ENCODE peak calls at places on chromosomes 11 and 22, in five cellular contexts. Y is keratinocyte; E is CD8-positive, alpha-beta T cell; B is cardiac muscle cell; H is AG04450. K is an unnamed sample.

GRCh38 chr22:31343235-31344191 is 2.6 kb downstream of the PATZ1 start:
- DNase-seq in B (peak), E (no peak), Y (no peak), H (no peak), K (no peak)

GRCh38 chr22:21681566-21682370 is 16.0 kb downstream of the PPIL2 start:
- DNase-seq in E (no peak), Y (no peak), H (no peak), B (no peak), K (no peak)

GRCh38 chr11:119152604-119153003 is 3.8 kb downstream of the ABCG4 start:
- DNase-seq in H (no peak), Y (no peak), B (no peak), E (no peak), K (no peak)

GRCh38 chr11:121669422-121669821 is 216.7 kb upstream of the SORL1-AS1 start:
- DNase-seq in E (no peak), H (no peak), B (no peak), Y (no peak), K (no peak)

GRCh38 chr22:42763965-42764480 is 43.4 kb upstream of the A4GALT start:
- DNase-seq in Y (no peak), B (no peak), H (no peak), E (no peak), K (no peak)

GRCh38 chr22:23675502-23676415 is 15.1 kb upstream of the RGL4 start:
- DNase-seq in Y (no peak), H (no peak), B (no peak), E (no peak), K (no peak)

GRCh38 chr11:13440100-13440855 is 22.7 kb downstream of the BTBD10 start:
- DNase-seq in H (peak), Y (no peak), B (peak), E (no peak), K (peak)

GRCh38 chr11:86811637-86812321 is 11.4 kb downstream of the PRSS23 start:
- DNase-seq in E (no peak), B (no peak), H (peak), Y (no peak), K (peak)

GRCh38 chr22:40070701-40071100 is 75.9 kb downstream of the FAM83F start:
- DNase-seq in E (no peak), H (no peak), Y (no peak), B (peak), K (no peak)

GRCh38 chr22:47549741-47550340 is 787.4 kb downstream of the TBC1D22A start:
- DNase-seq in B (no peak), E (no peak), Y (no peak), H (no peak), K (no peak)

GRCh38 chr11:96204366-96204659 is 138.7 kb downstream of the MAML2 start:
- DNase-seq in Y (no peak), H (no peak), E (no peak), B (no peak), K (no peak)

GRCh38 chr22:42697542-42698013 is 23.1 kb downstream of the A4GALT start:
- DNase-seq in E (no peak), H (peak), B (peak), Y (peak), K (peak)

GRCh38 chr22:41445171-41446056 is 1.2 kb downstream of the TOB2 start:
- DNase-seq in H (no peak), E (peak), Y (no peak), B (peak), K (no peak)

GRCh38 chr22:38866399-38867123 is 5.5 kb downstream of the CBX6 start:
- DNase-seq in Y (no peak), H (no peak), E (no peak), B (no peak), K (no peak)

GRCh38 chr11:30917859-30918478 is 331.8 kb upstream of the MPPED2 start:
- DNase-seq in E (no peak), B (peak), Y (no peak), H (peak), K (peak)

GRCh38 chr22:50293441-50294318 is 13.8 kb downstream of the PLXNB2 start:
- DNase-seq in E (no peak), Y (no peak), H (no peak), B (peak), K (peak)

GRCh38 chr11:62217191-62217748 is 8.8 kb downstream of the SCGB2A1 start:
- DNase-seq in Y (no peak), E (no peak), H (no peak), B (peak), K (no peak)

GRCh38 chr11:66172146-66172545 is 96.3 kb upstream of the RAB1B start:
- DNase-seq in Y (no peak), B (no peak), E (no peak), H (peak), K (peak)

GRCh38 chr22:45172872-45173585 is 9.3 kb downstream of the NUP50 start:
- DNase-seq in Y (no peak), H (no peak), B (no peak), E (no peak), K (no peak)

GRCh38 chr22:35739642-35740041 is 22.0 kb downstream of the APOL5 start:
- DNase-seq in E (no peak), Y (no peak), H (no peak), B (no peak), K (no peak)

GRCh38 chr11:128632151-128632791 is 44.9 kb upstream of the ETS1 start:
- DNase-seq in E (peak), B (peak), H (peak), Y (no peak), K (peak)

GRCh38 chr11:116275634-116276033 is 497.2 kb downstream of the BUD13 start:
- DNase-seq in B (no peak), Y (no peak), H (no peak), E (no peak), K (no peak)

GRCh38 chr22:37431366-37431765 is 4.1 kb upstream of the ELFN2 start:
- DNase-seq in E (no peak), H (no peak), Y (no peak), B (no peak), K (no peak)

GRCh38 chr22:37431811-37432707 is 4.8 kb upstream of the ELFN2 start:
- DNase-seq in E (no peak), Y (peak), H (peak), B (no peak), K (peak)

GRCh38 chr22:37430941-37431340 is 3.7 kb upstream of the ELFN2 start:
- DNase-seq in E (no peak), H (no peak), B (no peak), Y (no peak), K (no peak)

GRCh38 chr22:37433786-37434185 is 6.5 kb upstream of the ELFN2 start:
- DNase-seq in B (no peak), H (no peak), Y (no peak), E (no peak), K (no peak)

DNA sequence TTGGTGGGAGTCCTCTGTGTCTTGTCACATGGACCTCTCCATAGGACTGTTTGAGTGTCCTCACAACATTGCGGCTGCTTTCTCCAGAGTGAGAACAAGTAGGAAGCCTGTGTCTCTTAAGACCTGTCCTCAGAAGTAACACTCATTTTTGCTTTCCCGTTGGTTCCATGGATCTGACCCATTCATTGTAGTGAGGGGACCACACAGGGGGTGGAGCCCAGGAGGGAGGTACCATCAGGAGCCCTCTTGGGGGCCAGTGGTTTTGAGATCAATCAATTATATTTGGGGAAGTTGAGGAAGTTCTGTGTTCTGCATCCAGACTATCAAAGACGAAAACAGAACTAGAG is 5.4 kb upstream of the ELFN2 start:
- DNase-seq in Y (no peak), H (no peak), E (no peak), B (no peak), K (no peak)
- H3K27ac ChIP-seq in Y (peak), H (peak), E (no peak), B (no peak), K (peak)

GRCh38 chr11:1300121-1300520 is 9.3 kb downstream of the TOLLIP start:
- DNase-seq in H (no peak), Y (no peak), E (no peak), B (no peak), K (no peak)

GRCh38 chr11:1300569-1301187 is 8.8 kb downstream of the TOLLIP start:
- DNase-seq in E (no peak), H (no peak), B (no peak), Y (no peak), K (no peak)

GRCh38 chr11:1299621-1300020 is 9.8 kb downstream of the TOLLIP start:
- DNase-seq in B (no peak), Y (no peak), H (no peak), E (no peak), K (no peak)

GRCh38 chr11:1297576-1298473 is 11.6 kb downstream of the TOLLIP start:
- DNase-seq in Y (no peak), E (no peak), H (no peak), B (no peak), K (no peak)

DNA sequence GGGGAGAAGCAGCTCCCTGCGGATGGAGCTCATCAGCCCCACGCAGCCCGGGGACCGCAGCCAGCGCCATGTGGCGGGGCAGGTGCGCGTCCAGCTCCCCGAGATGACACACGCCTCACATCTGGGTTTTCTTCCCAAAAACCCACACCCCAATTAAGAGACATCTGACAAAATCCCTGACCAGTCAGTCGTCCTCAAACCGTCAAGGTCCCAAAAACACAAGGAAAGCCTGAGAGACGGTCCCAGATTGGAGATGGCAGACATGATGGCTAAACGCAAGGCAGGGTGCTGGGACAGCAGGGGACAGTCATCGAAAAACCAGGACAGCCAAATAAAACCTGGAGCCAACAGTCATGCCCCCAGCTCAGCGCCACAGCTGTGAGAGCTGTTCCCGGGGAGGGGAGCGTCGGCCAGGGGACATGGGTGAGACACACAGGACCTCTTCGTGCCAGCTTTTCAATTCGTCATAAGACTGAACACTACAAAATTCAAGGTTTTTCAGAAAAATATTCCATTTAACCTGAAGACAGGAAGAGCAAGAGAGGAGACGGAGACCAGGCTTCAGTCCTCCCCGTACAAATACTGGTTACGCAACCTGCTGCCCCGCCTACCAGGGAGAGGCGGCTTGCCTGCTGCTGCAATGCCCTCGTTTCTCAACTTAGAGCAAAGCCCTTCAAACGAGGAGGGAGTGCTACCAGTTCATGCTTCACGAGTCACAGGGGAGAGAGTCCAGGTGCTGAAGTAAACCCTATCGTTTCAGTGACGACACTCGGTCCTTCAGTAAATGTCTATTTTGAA is 10.5 kb downstream of the TOLLIP start:
- DNase-seq in Y (peak), H (no peak), E (no peak), B (peak), K (no peak)
- H3K4me3 ChIP-seq in Y (no peak), H (no peak), E (no peak), B (no peak), K (no peak)

GRCh38 chr11:693887-694562 is 997 bp downstream of the DEAF1 start:
- DNase-seq in Y (no peak), E (no peak), H (no peak), B (no peak), K (no peak)
- H3K27ac ChIP-seq in Y (peak), E (peak), H (no peak), B (no peak), K (no peak)

DNA sequence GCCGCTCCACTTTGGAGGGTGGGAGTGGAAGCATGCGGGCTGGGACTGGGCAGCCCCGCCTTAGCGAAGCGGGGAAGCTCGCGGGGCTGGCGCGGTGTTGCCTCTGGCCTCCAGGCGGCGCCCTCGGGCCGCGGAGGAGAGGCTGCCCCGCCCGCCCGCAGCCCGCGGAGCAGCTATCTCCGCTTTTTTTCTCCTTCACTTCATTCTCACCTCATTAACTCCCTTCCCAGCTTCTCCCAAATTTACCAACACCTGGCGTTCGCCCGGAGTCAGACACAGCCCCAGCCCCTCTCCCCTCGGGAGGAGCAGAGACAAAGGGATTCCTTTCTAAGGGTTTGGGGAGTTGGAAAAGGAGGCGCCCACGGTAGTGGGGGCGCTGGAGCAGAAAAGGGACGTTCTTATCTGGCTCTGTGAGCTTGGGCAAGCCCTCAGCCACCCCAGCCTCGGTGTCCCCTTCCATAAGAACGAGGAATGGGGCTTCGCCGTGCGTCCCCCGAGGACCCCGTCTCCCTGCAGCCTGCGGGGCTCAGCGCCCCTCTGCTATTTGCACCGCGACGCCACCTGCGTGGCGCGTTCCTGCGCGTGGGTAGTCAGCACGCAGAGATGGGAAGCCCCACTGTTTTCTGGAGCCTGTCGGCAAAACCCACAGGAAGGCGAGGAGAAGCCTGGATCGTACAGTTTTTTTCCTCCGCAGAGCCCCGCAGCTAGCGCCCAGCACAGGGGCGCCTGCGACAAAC is 1.5 kb upstream of the WNT11 start:
- DNase-seq in B (peak), Y (peak), H (no peak), E (peak), K (peak)
- H3K4me3 ChIP-seq in B (peak), Y (peak), H (peak), E (peak), K (peak)